ENCODE peak calls at places on chromosomes 6 and 20, in seven cellular contexts. Y is PC-9, I is neural progenitor cell, G is HCT116, P is GM12878, F is fibroblast of lung, C is mammary epithelial cell. Z is an unnamed sample.

GRCh38 chr6:36772401-36772800 is 66.8 kb downstream of the CPNE5 start:
- DNase-seq in G (no peak), P (no peak), C (no peak), F (no peak), Y (no peak), I (no peak), Z (no peak)

GRCh38 chr20:59010995-59011873 is 4.2 kb upstream of the CTSZ start:
- DNase-seq in I (peak; percentile 15), F (peak; percentile 64), C (peak; percentile 80), G (no peak), Y (peak; percentile 90), P (no peak), Z (peak; percentile 47)

GRCh38 chr6:30720738-30721197 is 616 bp downstream of the TUBB start:
- DNase-seq in G (no peak), Y (peak; percentile 53), P (no peak), I (peak; percentile 87), F (peak; percentile 39), C (peak; percentile 46), Z (peak; percentile 77)

GRCh38 chr20:62374431-62375152 is 7.5 kb upstream of the LAMA5 start:
- DNase-seq in Y (no peak), F (peak; percentile 38), G (no peak), C (no peak), P (no peak), I (no peak), Z (no peak)

GRCh38 chr6:106113256-106113954 is 27.3 kb downstream of the PRDM1 start:
- DNase-seq in F (no peak), P (no peak), G (no peak), C (no peak), Y (no peak), I (no peak), Z (no peak)

GRCh38 chr6:113596907-113597583 is 260.1 kb upstream of the MARCKS start:
- DNase-seq in I (no peak), F (peak; percentile 46), Y (peak; percentile 34), G (no peak), P (no peak), C (no peak), Z (no peak)

GRCh38 chr20:47620808-47621805 is 119.4 kb downstream of the NCOA3 start:
- DNase-seq in I (peak; percentile 39), Y (peak; percentile 26), G (peak; percentile 51), C (peak; percentile 36), F (peak; percentile 89), P (peak; percentile 32), Z (peak; percentile 75)

GRCh38 chr20:62523473-62524203 is 47.8 kb upstream of the GATA5 start:
- DNase-seq in P (no peak), F (no peak), C (no peak), G (peak; percentile 49), Y (peak; percentile 58), I (peak; percentile 33), Z (peak; percentile 69)

GRCh38 chr6:126926926-126927325 is 191.5 kb upstream of the RSPO3 start:
- DNase-seq in P (no peak), C (no peak), G (no peak), Y (no peak), F (no peak), I (no peak), Z (peak; percentile 51)

GRCh38 chr6:170147056-170147787 is 143.7 kb downstream of the DLL1 start:
- DNase-seq in I (no peak), F (no peak), G (no peak), P (no peak), Y (no peak), C (no peak), Z (no peak)

DNA sequence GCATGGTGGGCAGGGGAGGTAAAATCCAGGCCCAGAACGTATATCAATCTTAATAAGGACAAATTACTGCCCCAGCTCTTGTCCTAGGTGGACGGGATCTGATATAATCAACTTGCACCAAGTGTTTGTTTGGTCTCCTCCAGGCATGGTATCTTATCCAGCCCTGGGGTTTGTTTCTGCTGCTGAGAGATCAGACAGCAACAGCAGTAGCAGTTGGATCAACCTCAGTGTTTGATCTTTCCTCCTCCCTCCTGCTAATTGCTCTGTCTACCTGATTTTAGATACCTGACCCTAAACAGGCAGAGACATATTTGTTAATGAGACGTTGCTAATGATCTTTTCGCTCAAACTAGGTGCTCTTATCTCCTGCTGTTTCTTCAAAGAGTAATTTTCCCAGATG is 100.4 kb upstream of the BACH2 start:
- DNase-seq in P (no peak), I (no peak), G (no peak), F (no peak), Y (no peak), C (no peak), Z (no peak)
- H3K4me1 ChIP-seq in P (no peaks in the 10 kb centered on the region), I (no peaks in the 10 kb centered on the region), G (peaks cover 11% of the 10 kb centered on the region), F (no peaks in the 10 kb centered on the region), Y (peaks cover 17% of the 10 kb centered on the region), C (no peaks in the 10 kb centered on the region), Z (no peaks in the 10 kb centered on the region)

DNA sequence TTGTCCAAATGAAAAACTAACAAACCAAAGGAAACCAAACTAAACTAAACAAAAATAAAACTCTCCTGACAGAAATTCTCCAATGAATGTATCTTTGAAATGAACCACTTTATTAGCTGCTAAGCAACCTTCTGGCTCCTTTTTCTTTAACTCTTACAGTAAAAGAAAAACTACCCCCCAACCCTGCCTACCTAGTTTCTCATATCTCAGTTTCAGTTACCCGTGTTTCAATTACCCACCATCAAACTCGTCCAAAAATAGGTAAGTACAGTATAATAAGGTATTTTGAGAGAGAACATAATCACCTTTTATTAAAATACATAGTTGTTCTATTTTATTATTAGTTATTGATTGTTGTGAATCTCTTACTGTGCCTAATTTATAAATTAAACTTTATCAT is 177.4 kb upstream of the THEMIS start:
- DNase-seq in F (no peak), Y (no peak), I (no peak), C (no peak), G (no peak), P (no peak), Z (no peak)
- TF ChIP-seq EZH2 in F (no peak), Y (no peak), I (no peak), C (no peak), G (no peak), P (no peak), Z (no peak)

GRCh38 chr6:109793793-109794192 is 102.7 kb downstream of the FIG4 start:
- DNase-seq in Y (peak; percentile 31), C (peak; percentile 91), P (no peak), F (peak; percentile 99), I (no peak), G (peak; percentile 83), Z (no peak)
- H3K4me1 ChIP-seq in Y (peaks cover 50% of the 10 kb centered on the region), C (peaks cover 20% of the 10 kb centered on the region), P (peaks cover 11% of the 10 kb centered on the region), F (peaks cover 30% of the 10 kb centered on the region), I (no peaks in the 10 kb centered on the region), G (peaks cover 17% of the 10 kb centered on the region), Z (peaks cover 27% of the 10 kb centered on the region)

DNA sequence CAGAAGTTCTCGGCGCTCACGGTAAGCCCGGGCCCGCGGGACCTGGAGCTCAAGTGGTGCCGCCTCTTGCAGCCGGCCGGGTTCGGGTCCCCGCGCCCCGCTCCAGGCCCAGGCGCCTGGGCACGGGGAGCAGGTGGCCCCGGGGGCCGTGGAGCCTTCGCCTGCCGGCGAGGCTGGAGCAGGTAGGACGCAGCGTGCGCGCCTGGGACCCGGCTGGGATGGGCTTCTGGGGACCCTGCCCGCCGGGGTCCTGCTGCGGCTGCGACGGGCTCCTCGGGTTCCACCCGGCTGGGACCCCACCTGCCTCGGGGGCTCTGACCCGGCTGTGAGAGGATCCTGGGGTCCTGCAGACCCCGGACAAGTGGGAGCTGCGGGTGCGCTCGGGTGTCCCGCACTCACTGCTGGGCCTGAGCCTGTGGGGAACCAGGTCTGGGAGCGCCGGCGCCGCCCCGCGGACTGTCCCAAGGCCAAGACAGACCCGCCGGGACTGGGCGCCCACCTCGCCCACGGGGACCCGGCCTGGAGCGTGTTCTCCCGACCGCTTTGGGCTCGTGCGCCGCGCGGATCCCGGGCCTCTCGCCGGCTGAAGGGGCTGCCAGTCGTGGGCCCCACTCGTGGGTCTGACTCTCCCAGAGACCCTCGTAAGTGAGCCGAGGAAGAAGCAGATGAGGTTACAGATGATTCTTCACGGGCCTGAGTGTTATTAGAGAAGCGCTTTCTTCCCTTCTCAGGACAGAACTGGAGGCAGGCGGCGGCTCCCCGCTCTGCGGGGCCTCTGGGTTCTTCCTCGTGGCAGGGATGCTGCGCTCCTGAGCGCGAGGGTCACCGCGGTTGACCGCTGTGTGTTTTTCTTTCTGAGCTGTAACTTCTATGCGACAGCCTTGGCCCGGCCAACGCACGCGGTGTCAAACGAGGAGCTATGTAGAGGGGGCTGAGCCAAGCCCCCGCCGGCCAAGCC is 729 bp downstream of the SMOC2 start:
- DNase-seq in P (no peak), I (peak; percentile 43), C (no peak), G (no peak), Y (no peak), F (no peak), Z (peak; percentile 47)
- TF ChIP-seq EZH2 in P (no peak), I (peak; percentile 92), C (no peak), G (no peak), Y (no peak), F (no peak), Z (peak; percentile 61)

GRCh38 chr6:159982726-159983506 is 14.0 kb downstream of the IGF2R start:
- DNase-seq in P (no peak), F (peak; percentile 67), Y (no peak), G (no peak), C (peak; percentile 51), I (no peak), Z (no peak)
- H3K4me1 ChIP-seq in P (peaks cover 45% of the 10 kb centered on the region), F (peaks cover 33% of the 10 kb centered on the region), Y (peaks cover 23% of the 10 kb centered on the region), G (peaks cover 9% of the 10 kb centered on the region), C (peaks cover 36% of the 10 kb centered on the region), I (peaks cover 13% of the 10 kb centered on the region), Z (peaks cover 34% of the 10 kb centered on the region)

GRCh38 chr20:36310215-36310981 is 4.3 kb downstream of the DLGAP4 start:
- DNase-seq in Y (no peak), I (no peak), C (no peak), P (no peak), G (no peak), F (no peak), Z (no peak)
- TF ChIP-seq EZH2 in Y (no peak), I (no peak), C (no peak), P (no peak), G (no peak), F (no peak), Z (no peak)

GRCh38 chr20:41031243-41031619 is 2.6 kb downstream of the TOP1 start:
- DNase-seq in Y (no peak), P (no peak), G (no peak), I (no peak), F (no peak), C (no peak), Z (no peak)
- H3K4me1 ChIP-seq in Y (peaks cover 52% of the 10 kb centered on the region), P (peaks cover 5% of the 10 kb centered on the region), G (peaks cover 47% of the 10 kb centered on the region), I (peaks cover 66% of the 10 kb centered on the region), F (peaks cover 13% of the 10 kb centered on the region), C (peaks cover 30% of the 10 kb centered on the region), Z (peaks cover 39% of the 10 kb centered on the region)